ENCODE peak calls at places on chromosomes 11 and 22, in seven cellular contexts. A, N, X, T, F, B and M are unnamed samples.

GRCh38 chr22:27139935-27140493 is 482.6 kb downstream of the MIAT start:
- DNase-seq in A (no peak), X (no peak), N (no peak), F (no peak), T (peak), B (peak), M (no peak)

GRCh38 chr22:31911565-31912401 is 32.6 kb upstream of the YWHAH start:
- DNase-seq in N (no peak), T (no peak), A (no peak), B (no peak), X (no peak), F (no peak), M (no peak)

GRCh38 chr11:46277313-46277622 is 194 bp upstream of the CREB3L1 start:
- DNase-seq in B (peak), N (no peak), X (no peak), T (peak), A (no peak), F (no peak), M (no peak)

GRCh38 chr11:9716275-9717039 is 52.6 kb downstream of the SWAP70 start:
- DNase-seq in B (peak), A (no peak), N (no peak), T (peak), X (no peak), F (no peak), M (peak)

GRCh38 chr22:25201557-25202273 is 2.1 kb downstream of the CRYBB3 start:
- DNase-seq in T (no peak), F (no peak), X (no peak), A (no peak), N (no peak), B (no peak), M (no peak)

GRCh38 chr11:44596541-44597276 is 31.2 kb downstream of the CD82 start:
- DNase-seq in F (no peak), X (no peak), T (no peak), N (no peak), B (no peak), A (peak), M (no peak)

GRCh38 chr11:63768232-63769043 is at the start of gene ZFTA:
- DNase-seq in X (peak), N (peak), B (peak), A (peak), F (peak), T (peak), M (no peak)

GRCh38 chr11:62857541-62857982 is 18.2 kb upstream of the WDR74 start:
- DNase-seq in B (no peak), X (no peak), F (no peak), T (no peak), N (no peak), A (no peak), M (no peak)

GRCh38 chr22:33409134-33409533 is 351.0 kb upstream of the SYN3 start:
- DNase-seq in N (no peak), F (no peak), B (no peak), X (no peak), A (no peak), T (no peak), M (no peak)

GRCh38 chr11:103545551-103545950 is 436.3 kb downstream of the DYNC2H1 start:
- DNase-seq in T (no peak), A (no peak), F (no peak), B (no peak), N (no peak), X (no peak), M (no peak)

GRCh38 chr11:128498846-128499245 is 88.5 kb downstream of the ETS1 start:
- DNase-seq in A (no peak), T (peak), N (no peak), B (no peak), F (no peak), X (no peak), M (no peak)

GRCh38 chr11:78450866-78451265 is 33.2 kb upstream of the GAB2 start:
- DNase-seq in A (no peak), B (no peak), T (no peak), N (no peak), F (no peak), X (no peak), M (no peak)

GRCh38 chr11:101478587-101479375 is 105.0 kb downstream of the TRPC6 start:
- DNase-seq in A (no peak), T (no peak), N (no peak), F (no peak), B (no peak), X (no peak), M (no peak)

GRCh38 chr22:16970446-16970845 is 37.6 kb downstream of the GAB4 start:
- DNase-seq in A (no peak), T (no peak), N (no peak), X (no peak), F (no peak), B (no peak), M (no peak)

GRCh38 chr11:102346456-102346747 is 612 bp upstream of the BIRC2 start:
- DNase-seq in T (peak), A (no peak), B (no peak), N (no peak), F (no peak), X (no peak), M (no peak)

GRCh38 chr11:47791774-47792173 is 24.6 kb upstream of the FNBP4 start:
- DNase-seq in B (no peak), T (no peak), A (no peak), F (no peak), N (no peak), X (no peak), M (no peak)

GRCh38 chr11:12827929-12828812 is 153.9 kb downstream of the TEAD1 start:
- DNase-seq in F (no peak), A (no peak), T (peak), N (no peak), X (peak), B (peak), M (no peak)

GRCh38 chr11:47607380-47607779 is 13.2 kb upstream of the C1QTNF4 start:
- DNase-seq in F (no peak), X (peak), A (no peak), N (no peak), B (peak), T (peak), M (no peak)

GRCh38 chr11:30244255-30244654 is 13.4 kb downstream of the FSHB start:
- DNase-seq in N (no peak), X (no peak), F (no peak), B (no peak), A (no peak), T (peak), M (no peak)

GRCh38 chr11:24661313-24661712 is 164.5 kb downstream of the LUZP2 start:
- DNase-seq in A (no peak), T (no peak), N (no peak), F (no peak), X (no peak), B (no peak), M (no peak)

GRCh38 chr11:30377347-30377746 is 54.4 kb downstream of the ARL14EP start:
- DNase-seq in X (no peak), A (no peak), N (no peak), B (no peak), T (no peak), F (no peak), M (no peak)

GRCh38 chr11:29040489-29040888 is 932.3 kb downstream of the METTL15 start:
- DNase-seq in F (no peak), N (no peak), B (no peak), A (no peak), X (no peak), T (no peak), M (no peak)

GRCh38 chr11:86106916-86107315 is 38.0 kb upstream of the PICALM start:
- DNase-seq in B (no peak), X (no peak), T (peak), F (no peak), A (no peak), N (no peak), M (no peak)

GRCh38 chr11:70732493-70733206 is 334.3 kb downstream of the CTTN start:
- DNase-seq in T (no peak), F (no peak), N (peak), X (no peak), A (no peak), B (no peak), M (peak)

GRCh38 chr11:114315749-114316368 is 19.7 kb downstream of the NNMT start:
- DNase-seq in X (no peak), B (no peak), A (no peak), T (peak), N (no peak), F (no peak), M (no peak)

GRCh38 chr11:116257092-116257491 is 515.7 kb downstream of the BUD13 start:
- DNase-seq in X (no peak), B (no peak), F (no peak), T (no peak), N (no peak), A (no peak), M (no peak)

GRCh38 chr11:120259988-120260565 is 20.1 kb downstream of the POU2F3 start:
- DNase-seq in T (no peak), X (no peak), A (no peak), F (no peak), N (no peak), B (no peak), M (no peak)

GRCh38 chr11:120257346-120257745 is 17.4 kb downstream of the POU2F3 start:
- DNase-seq in T (no peak), X (no peak), N (no peak), B (no peak), F (no peak), A (no peak), M (no peak)

GRCh38 chr11:120256779-120257178 is 16.8 kb downstream of the POU2F3 start:
- DNase-seq in A (no peak), X (no peak), T (no peak), B (no peak), N (no peak), F (no peak), M (no peak)

GRCh38 chr11:120259241-120259640 is 19.3 kb downstream of the POU2F3 start:
- DNase-seq in T (no peak), X (no peak), N (no peak), A (no peak), F (no peak), B (no peak), M (no peak)

GRCh38 chr11:120258661-120259060 is 18.7 kb downstream of the POU2F3 start:
- DNase-seq in A (no peak), T (no peak), X (no peak), F (no peak), B (no peak), N (no peak), M (no peak)
- TF ChIP-seq CTCF in A (no peak), T (no peak), X (no peak), F (peak), B (no peak), N (no peak), M (no peak)

GRCh38 chr22:43587574-43587973 is 175.8 kb downstream of the MPPED1 start:
- DNase-seq in A (no peak), X (no peak), N (no peak), T (peak), F (no peak), B (peak), M (no peak)

DNA sequence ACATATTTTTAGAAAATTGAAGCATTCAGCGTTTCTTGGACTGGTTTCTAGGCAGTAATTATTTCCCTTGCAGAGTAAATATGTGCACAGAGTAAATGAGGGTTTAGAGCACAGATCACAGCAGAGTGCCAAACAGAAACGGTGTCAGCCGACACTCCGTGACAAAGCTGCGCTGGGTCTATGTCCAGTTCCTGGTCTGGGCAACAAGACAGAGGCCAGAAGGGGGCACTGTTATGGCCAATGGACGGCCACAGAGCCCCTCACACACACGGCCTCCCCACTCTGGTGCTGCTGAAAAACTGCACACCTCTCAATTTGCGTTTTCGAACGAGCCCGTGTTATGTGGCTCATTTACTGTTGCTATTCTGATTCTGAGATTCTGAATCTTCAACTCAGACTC is 180.7 kb downstream of the MPPED1 start:
- DNase-seq in N (peak), X (no peak), B (no peak), F (no peak), A (no peak), T (no peak), M (no peak)
- TF ChIP-seq CTCF in N (peak), X (peak), B (no peak), F (peak), A (no peak), T (no peak), M (no peak)

DNA sequence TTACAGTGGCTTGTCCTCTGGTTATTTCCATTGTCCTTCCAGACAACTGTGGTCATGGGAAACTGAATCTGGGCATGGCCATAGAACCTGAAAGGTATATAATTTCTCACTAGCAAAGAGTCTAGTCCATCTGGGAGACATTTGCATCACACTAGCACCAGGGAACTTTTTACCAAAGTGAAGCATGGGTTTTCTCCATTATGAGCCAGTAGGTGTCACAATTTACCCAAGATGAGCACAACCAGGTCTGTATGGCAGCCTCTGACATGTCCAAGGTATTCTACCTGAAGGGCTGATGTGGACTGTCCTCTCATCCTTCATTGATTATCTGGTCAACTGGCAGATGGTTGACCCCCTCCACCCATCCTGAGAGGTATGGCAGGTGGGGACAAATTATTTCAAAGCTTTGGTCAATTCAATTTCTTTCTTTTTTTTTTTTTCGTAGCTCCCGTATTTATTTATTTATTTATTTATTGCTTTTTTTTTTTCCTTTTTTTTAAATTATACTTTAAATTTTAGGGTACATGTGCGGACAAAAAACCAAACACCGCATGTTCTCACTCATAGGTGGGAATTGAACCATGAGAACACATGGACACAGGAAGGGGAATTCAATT is 425.9 kb downstream of the TMEM135 start:
- DNase-seq in B (peak), A (no peak), X (no peak), T (peak), N (peak), F (no peak), M (no peak)
- TF ChIP-seq CTCF in B (peak), A (no peak), X (no peak), T (no peak), N (peak), F (peak), M (no peak)

DNA sequence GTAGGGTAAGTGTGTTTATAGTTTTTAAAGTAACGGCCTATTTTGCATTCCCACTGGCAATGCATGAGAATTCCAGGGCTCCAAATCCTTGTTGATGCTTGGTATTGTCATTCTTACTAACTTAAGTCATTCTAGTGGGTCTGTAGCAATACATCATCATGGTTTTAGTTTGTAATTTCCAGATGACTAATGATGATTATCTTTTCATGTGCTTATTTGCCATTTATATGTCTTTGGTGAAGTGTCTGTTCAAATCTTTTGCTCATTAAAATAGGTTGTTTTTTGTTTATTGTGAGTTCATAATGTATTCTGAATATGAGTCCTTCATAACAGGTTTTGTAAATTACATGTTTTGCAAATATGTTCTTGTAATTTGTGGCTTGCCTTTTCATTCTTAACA is 31.2 kb downstream of the MTMR3 start:
- DNase-seq in N (no peak), F (no peak), X (no peak), T (peak), A (no peak), B (peak), M (no peak)
- TF ChIP-seq CTCF in N (no peak), F (no peak), X (no peak), T (no peak), A (no peak), B (no peak), M (no peak)

GRCh38 chr22:44335903-44336803 is 23.4 kb upstream of the SHISAL1 start:
- DNase-seq in N (peak), X (no peak), B (no peak), A (no peak), F (no peak), T (no peak), M (no peak)
- TF ChIP-seq CTCF in N (no peak), X (no peak), B (no peak), A (no peak), F (no peak), T (no peak), M (no peak)

DNA sequence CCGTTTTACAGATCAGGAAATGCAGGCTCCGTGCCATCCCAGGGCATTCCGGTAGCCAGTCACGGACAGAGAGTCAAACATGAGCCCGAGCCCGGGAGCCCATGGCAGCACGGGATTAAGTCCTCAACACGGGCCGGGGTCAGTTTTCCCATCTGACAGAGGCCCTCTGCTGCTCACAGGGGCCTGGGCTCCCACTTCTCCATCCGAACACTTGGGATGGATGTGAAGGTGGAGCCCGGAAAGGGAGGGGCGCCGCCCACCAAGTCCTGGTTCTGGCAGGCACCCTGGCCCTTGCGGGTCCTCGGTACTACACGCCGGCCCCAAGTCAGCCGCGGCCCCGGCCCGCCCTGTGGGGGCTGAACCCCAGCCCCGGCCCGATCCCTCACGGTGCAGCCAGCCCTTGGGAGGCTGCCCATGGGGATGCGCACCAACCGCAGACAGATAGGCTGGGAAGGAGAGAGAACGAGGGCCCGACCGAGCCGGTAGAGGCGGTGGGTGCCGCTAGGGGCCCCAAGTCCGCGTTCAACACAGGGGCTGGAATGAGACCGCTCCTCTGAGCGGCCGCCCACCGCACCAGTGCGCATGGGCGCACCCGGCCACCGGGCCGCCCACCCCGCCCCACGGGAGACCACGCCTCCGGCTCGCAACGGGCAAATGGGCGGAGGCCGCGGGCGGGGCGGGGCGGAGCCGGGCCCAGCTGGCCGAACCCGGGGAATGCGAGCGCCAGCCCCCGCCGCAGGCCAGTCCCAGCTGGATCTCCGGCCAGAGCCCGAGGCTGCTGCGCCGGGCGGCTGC is at the start of gene CAPN5:
- DNase-seq in F (peak), A (peak), T (peak), B (peak), X (peak), N (peak), M (peak)
- TF ChIP-seq CTCF in F (peak), A (no peak), T (peak), B (peak), X (peak), N (no peak), M (peak)

GRCh38 chr11:120632579-120632978 is 121.0 kb downstream of the GRIK4 start:
- DNase-seq in N (no peak), X (no peak), A (no peak), F (no peak), B (no peak), T (no peak), M (no peak)
- TF ChIP-seq CTCF in N (peak), X (no peak), A (no peak), F (peak), B (peak), T (peak), M (no peak)

GRCh38 chr11:125846188-125846587 is 13.1 kb downstream of the PATE4 start:
- DNase-seq in N (no peak), T (no peak), A (no peak), F (no peak), B (no peak), X (no peak), M (no peak)

GRCh38 chr11:125842319-125842948 is 9.3 kb downstream of the PATE4 start:
- DNase-seq in T (no peak), X (no peak), N (no peak), F (no peak), A (no peak), B (no peak), M (no peak)
- TF ChIP-seq CTCF in T (no peak), X (no peak), N (no peak), F (no peak), A (no peak), B (no peak), M (no peak)

GRCh38 chr11:18741783-18742182 is 15.8 kb upstream of the IGSF22 start:
- DNase-seq in F (no peak), X (no peak), N (no peak), B (no peak), A (no peak), T (no peak), M (no peak)
- TF ChIP-seq CTCF in F (no peak), X (no peak), N (no peak), B (no peak), A (no peak), T (no peak), M (no peak)